ENCODE peak calls at places on chromosome 21, in ten cellular contexts. O is tibial nerve, P is body of pancreas, E is tibial artery, A is right cardiac atrium, D is fibroblast of lung, H is cardiac muscle cell, U is IMR-90, Q is neural progenitor cell, S is heart right ventricle. X is an unnamed sample.
A peak's percentile ranks its signal among the peaks of the same experiment; 100 is the strongest.

GRCh38 chr21:46618738-46619369 is 14.0 kb upstream of the S100B start:
- DNase-seq in O (no peak), P (no peak), E (no peak), A (no peak), D (peak; percentile 44), H (no peak), U (peak; percentile 43), Q (no peak), S (no peak), X (no peak)

GRCh38 chr21:22120616-22121266 is 1122.5 kb downstream of the NCAM2 start:
- DNase-seq in O (no peak), P (no peak), E (no peak), A (no peak), D (no peak), H (peak; percentile 24), U (no peak), Q (peak; percentile 54), S (no peak), X (no peak)

GRCh38 chr21:41045534-41046268 is 122.3 kb upstream of the BACE2 start:
- DNase-seq in O (no peak), P (peak; percentile 61), E (no peak), A (no peak), D (no peak), H (no peak), U (no peak), Q (peak; percentile 68), S (no peak), X (no peak)

GRCh38 chr21:26116456-26117011 is 54.0 kb downstream of the APP start:
- DNase-seq in O (no peak), P (peak; percentile 52), E (no peak), A (no peak), D (peak; percentile 55), H (peak; percentile 73), U (peak; percentile 44), Q (no peak), S (no peak), X (no peak)

GRCh38 chr21:27047331-27048314 is 80.7 kb upstream of the ADAMTS5 start:
- DNase-seq in O (no peak), P (no peak), E (no peak), A (no peak), D (peak; percentile 31), H (no peak), U (peak; percentile 79), Q (peak; percentile 48), S (no peak), X (no peak)

GRCh38 chr21:40706161-40706560 is 140.8 kb downstream of the DSCAM start:
- DNase-seq in O (no peak), P (no peak), E (no peak), A (no peak), D (no peak), H (no peak), U (no peak), Q (no peak), S (no peak), X (no peak)

GRCh38 chr21:37564341-37564923 is 197.9 kb downstream of the DYRK1A start:
- DNase-seq in O (peak; percentile 55), P (peak; percentile 81), E (peak; percentile 79), A (peak; percentile 87), D (peak; percentile 100), H (peak; percentile 97), U (peak; percentile 100), Q (peak; percentile 21), S (peak; percentile 70), X (peak; percentile 66)

GRCh38 chr21:41744028-41744940 is 22.6 kb downstream of the RIPK4 start:
- DNase-seq in O (no peak), P (no peak), E (no peak), A (no peak), D (no peak), H (no peak), U (no peak), Q (no peak), S (no peak), X (no peak)

GRCh38 chr21:32653326-32653901 is 41.2 kb upstream of the CFAP298 start:
- DNase-seq in O (no peak), P (no peak), E (no peak), A (no peak), D (no peak), H (peak; percentile 44), U (peak; percentile 10), Q (peak; percentile 43), S (no peak), X (no peak)

GRCh38 chr21:32645261-32646182 is 33.3 kb upstream of the CFAP298 start:
- DNase-seq in O (no peak), P (no peak), E (no peak), A (no peak), D (no peak), H (no peak), U (no peak), Q (peak; percentile 73), S (no peak), X (no peak)

DNA sequence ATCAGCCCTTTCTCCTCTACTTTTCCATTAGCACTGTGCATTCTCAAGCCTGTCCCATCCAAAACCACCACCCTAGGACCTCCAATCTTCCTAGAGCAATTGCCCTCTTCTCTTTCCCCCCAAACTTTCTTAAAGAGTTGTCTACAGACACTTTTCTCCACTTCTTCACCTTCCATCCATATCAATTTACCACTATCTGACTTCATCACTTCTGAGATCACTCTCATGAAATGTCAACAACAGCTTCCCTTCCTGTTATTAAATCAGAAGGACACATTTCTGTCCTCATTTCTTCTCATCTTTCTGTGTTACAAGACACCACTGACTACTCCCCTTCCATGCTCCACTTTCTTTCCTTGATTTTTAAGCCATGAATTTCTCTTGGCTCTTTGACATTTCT is 36.0 kb upstream of the CFAP298 start:
- DNase-seq in O (no peak), P (no peak), E (no peak), A (no peak), D (no peak), H (no peak), U (no peak), Q (no peak), S (no peak), X (no peak)
- H3K4me1 ChIP-seq in O (no peaks in the 10 kb centered on the region), P (no peaks in the 10 kb centered on the region), E (no peaks in the 10 kb centered on the region), A (no peaks in the 10 kb centered on the region), D (no peaks in the 10 kb centered on the region), H (no peaks in the 10 kb centered on the region), U (no peaks in the 10 kb centered on the region), Q (peaks cover 3% of the 10 kb centered on the region), S (no peaks in the 10 kb centered on the region), X (no peaks in the 10 kb centered on the region)

GRCh38 chr21:45053561-45053960 is 20.8 kb upstream of the ADARB1 start:
- DNase-seq in O (no peak), P (no peak), E (no peak), A (no peak), D (no peak), H (no peak), U (no peak), Q (no peak), S (no peak), X (no peak)

GRCh38 chr21:45054927-45055612 is 19.3 kb upstream of the ADARB1 start:
- DNase-seq in O (no peak), P (no peak), E (no peak), A (no peak), D (no peak), H (no peak), U (no peak), Q (no peak), S (no peak), X (no peak)

GRCh38 chr21:45055861-45056260 is 18.5 kb upstream of the ADARB1 start:
- DNase-seq in O (no peak), P (no peak), E (no peak), A (no peak), D (peak; percentile 41), H (no peak), U (peak; percentile 47), Q (no peak), S (no peak), X (no peak)

GRCh38 chr21:45052960-45053359 is 21.4 kb upstream of the ADARB1 start:
- DNase-seq in O (no peak), P (no peak), E (no peak), A (no peak), D (no peak), H (no peak), U (no peak), Q (no peak), S (no peak), X (no peak)

DNA sequence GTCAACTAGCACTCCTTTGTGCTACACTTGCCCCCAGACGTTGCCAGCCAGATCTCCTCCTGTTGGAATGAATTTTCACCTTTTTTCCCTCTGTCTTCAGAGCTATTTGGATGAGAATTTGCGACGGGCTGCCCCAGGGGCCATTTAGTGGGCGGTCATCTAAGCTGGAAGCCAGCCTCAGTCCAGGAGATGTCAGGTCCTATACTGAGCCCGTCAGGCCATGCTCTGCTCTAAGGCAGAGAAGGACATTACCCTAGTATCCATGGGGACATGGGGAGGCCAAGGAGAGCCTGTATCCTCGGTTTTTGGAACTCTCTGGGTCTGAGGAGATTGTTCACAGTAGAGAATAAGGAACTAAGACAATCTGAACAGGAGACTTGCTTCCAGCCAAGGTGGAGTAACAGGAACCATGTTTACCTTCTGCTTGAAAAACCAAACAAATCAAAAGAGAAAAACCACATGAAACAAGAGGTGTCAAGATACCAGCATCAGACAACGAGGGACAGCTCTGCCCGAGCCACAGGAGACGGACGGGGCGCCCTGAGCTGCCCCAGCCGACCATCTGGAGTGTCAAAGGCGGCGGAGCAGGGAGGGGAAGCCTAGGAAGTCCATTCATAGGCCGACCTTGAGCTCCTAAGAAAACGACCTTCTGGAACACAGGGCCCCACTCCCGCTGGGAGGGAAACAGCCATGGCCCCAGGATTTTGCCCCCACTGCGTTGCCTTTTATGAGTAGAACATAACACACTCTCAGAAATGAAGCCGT is 20.0 kb upstream of the ADARB1 start:
- DNase-seq in O (no peak), P (no peak), E (no peak), A (no peak), D (no peak), H (no peak), U (no peak), Q (no peak), S (no peak), X (no peak)
- H3K27me3 ChIP-seq in O (no peaks in the 10 kb centered on the region), P (peaks cover 10% of the 10 kb centered on the region), E (no peaks in the 10 kb centered on the region), A (no peaks in the 10 kb centered on the region), D (peaks cover 5% of the 10 kb centered on the region), H (no peaks in the 10 kb centered on the region), U (no peaks in the 10 kb centered on the region), Q (no peaks in the 10 kb centered on the region), S (no peaks in the 10 kb centered on the region), X (no peaks in the 10 kb centered on the region)

GRCh38 chr21:15053531-15053930 is 11.3 kb downstream of the NRIP1 start:
- DNase-seq in O (no peak), P (no peak), E (no peak), A (no peak), D (no peak), H (no peak), U (no peak), Q (no peak), S (no peak), X (no peak)
- H3K4me1 ChIP-seq in O (peaks cover 99% of the 10 kb centered on the region), P (peaks cover 80% of the 10 kb centered on the region), E (peaks cover 86% of the 10 kb centered on the region), A (peaks cover 7% of the 10 kb centered on the region), D (peaks cover 5% of the 10 kb centered on the region), H (peaks cover 39% of the 10 kb centered on the region), U (peaks cover 11% of the 10 kb centered on the region), Q (peaks cover 44% of the 10 kb centered on the region), S (peaks cover 6% of the 10 kb centered on the region), X (peaks cover 100% of the 10 kb centered on the region)

GRCh38 chr21:35337573-35337972 is 288.5 kb upstream of the RUNX1 start:
- DNase-seq in O (no peak), P (no peak), E (no peak), A (no peak), D (no peak), H (no peak), U (no peak), Q (no peak), S (no peak), X (no peak)

GRCh38 chr21:35338281-35338680 is 289.2 kb upstream of the RUNX1 start:
- DNase-seq in O (no peak), P (no peak), E (no peak), A (no peak), D (no peak), H (no peak), U (no peak), Q (no peak), S (no peak), X (no peak)

GRCh38 chr21:35336534-35336933 is 287.4 kb upstream of the RUNX1 start:
- DNase-seq in O (no peak), P (no peak), E (no peak), A (no peak), D (no peak), H (no peak), U (no peak), Q (no peak), S (no peak), X (no peak)

GRCh38 chr21:35333831-35334593 is 284.9 kb upstream of the RUNX1 start:
- DNase-seq in O (no peak), P (no peak), E (peak; percentile 35), A (no peak), D (no peak), H (no peak), U (no peak), Q (no peak), S (no peak), X (peak; percentile 24)

DNA sequence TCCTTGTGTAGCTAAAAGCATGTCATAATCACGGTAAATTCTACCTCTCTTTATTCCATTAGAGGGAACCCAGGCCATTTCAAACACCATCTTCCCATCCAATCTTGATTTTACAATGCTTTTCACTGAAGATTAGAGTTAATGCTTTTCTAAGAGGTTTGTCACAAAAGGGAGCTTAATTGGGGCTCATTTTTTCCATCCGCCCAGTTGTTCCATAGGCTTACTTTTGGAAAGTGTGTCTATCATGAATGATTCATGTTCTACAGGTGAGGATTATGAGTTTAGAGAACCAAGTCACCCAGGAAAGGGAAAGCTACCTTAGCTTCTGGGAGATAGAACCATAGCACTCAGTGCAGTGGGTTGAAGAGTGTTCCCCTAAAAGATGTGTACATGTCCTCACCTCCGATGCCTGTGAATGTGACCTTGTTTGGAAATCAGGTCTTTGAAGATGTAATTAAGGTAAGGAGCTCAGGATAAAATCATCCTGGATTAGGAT is 286.9 kb upstream of the RUNX1 start:
- DNase-seq in O (no peak), P (no peak), E (no peak), A (no peak), D (no peak), H (no peak), U (no peak), Q (no peak), S (no peak), X (no peak)
- H3K27me3 ChIP-seq in O (no peaks in the 10 kb centered on the region), P (no peaks in the 10 kb centered on the region), E (no peaks in the 10 kb centered on the region), A (no peaks in the 10 kb centered on the region), D (no peaks in the 10 kb centered on the region), H (peaks cover 61% of the 10 kb centered on the region), U (no peaks in the 10 kb centered on the region), Q (no peaks in the 10 kb centered on the region), S (no peaks in the 10 kb centered on the region), X (peaks cover 61% of the 10 kb centered on the region)